ENCODE peak calls at places on chromosome 14, in eight cellular contexts. Y, L, P, A, C, K, J and N are unnamed samples.
A peak's percentile ranks its signal among the peaks of the same experiment; 100 is the strongest.

GRCh38 chr14:58815046-58815701 is 177.4 kb downstream of the DACT1 start:
- DNase-seq in Y (peak; percentile 80), P (no peak), C (no peak), L (no peak), K (no peak), A (peak; percentile 82), J (no peak), N (no peak)

GRCh38 chr14:68471029-68471963 is 321.6 kb downstream of the ZFP36L1 start:
- DNase-seq in A (no peak), P (peak; percentile 66), L (peak; percentile 66), J (no peak), C (peak; percentile 45), K (peak; percentile 47), Y (no peak), N (no peak)

GRCh38 chr14:47675489-47676300 is at the start of gene MDGA2:
- DNase-seq in P (peak; percentile 87), Y (no peak), J (peak; percentile 68), K (no peak), A (no peak), L (no peak), C (peak; percentile 54), N (peak; percentile 34)

GRCh38 chr14:24920265-24921080 is 129.5 kb downstream of the STXBP6 start:
- DNase-seq in P (no peak), Y (no peak), K (no peak), L (no peak), J (no peak), C (no peak), A (no peak), N (no peak)

GRCh38 chr14:22532345-22533056 is 56.5 kb downstream of the DAD1 start:
- DNase-seq in C (no peak), L (no peak), A (peak; percentile 70), J (no peak), K (no peak), Y (peak; percentile 46), P (no peak), N (peak; percentile 0)

GRCh38 chr14:58873228-58873953 is 235.6 kb downstream of the DACT1 start:
- DNase-seq in P (no peak), A (no peak), K (no peak), Y (no peak), L (no peak), J (no peak), C (no peak), N (no peak)

GRCh38 chr14:104306450-104307040 is 168.2 kb downstream of the KIF26A start:
- DNase-seq in P (no peak), C (no peak), A (no peak), J (no peak), K (no peak), L (no peak), Y (no peak), N (no peak)

GRCh38 chr14:61417890-61418455 is 96.6 kb downstream of the PRKCH start:
- DNase-seq in A (no peak), C (no peak), K (no peak), J (no peak), Y (no peak), L (no peak), P (no peak), N (no peak)

GRCh38 chr14:101963052-101963451 is 1.3 kb upstream of the DYNC1H1 start:
- DNase-seq in A (no peak), L (no peak), Y (no peak), K (no peak), J (no peak), P (no peak), C (no peak), N (no peak)

GRCh38 chr14:101962503-101962874 is 1.9 kb upstream of the DYNC1H1 start:
- DNase-seq in P (no peak), A (peak; percentile 88), L (no peak), C (no peak), K (no peak), J (no peak), Y (peak; percentile 85), N (no peak)

GRCh38 chr14:101960225-101960624 is 4.1 kb upstream of the DYNC1H1 start:
- DNase-seq in C (no peak), L (no peak), Y (peak; percentile 32), K (no peak), J (no peak), A (no peak), P (peak; percentile 81), N (peak; percentile 67)

GRCh38 chr14:101961746-101962502 is 2.4 kb upstream of the DYNC1H1 start:
- DNase-seq in L (no peak), K (no peak), C (no peak), Y (no peak), J (no peak), A (no peak), P (no peak), N (no peak)

DNA sequence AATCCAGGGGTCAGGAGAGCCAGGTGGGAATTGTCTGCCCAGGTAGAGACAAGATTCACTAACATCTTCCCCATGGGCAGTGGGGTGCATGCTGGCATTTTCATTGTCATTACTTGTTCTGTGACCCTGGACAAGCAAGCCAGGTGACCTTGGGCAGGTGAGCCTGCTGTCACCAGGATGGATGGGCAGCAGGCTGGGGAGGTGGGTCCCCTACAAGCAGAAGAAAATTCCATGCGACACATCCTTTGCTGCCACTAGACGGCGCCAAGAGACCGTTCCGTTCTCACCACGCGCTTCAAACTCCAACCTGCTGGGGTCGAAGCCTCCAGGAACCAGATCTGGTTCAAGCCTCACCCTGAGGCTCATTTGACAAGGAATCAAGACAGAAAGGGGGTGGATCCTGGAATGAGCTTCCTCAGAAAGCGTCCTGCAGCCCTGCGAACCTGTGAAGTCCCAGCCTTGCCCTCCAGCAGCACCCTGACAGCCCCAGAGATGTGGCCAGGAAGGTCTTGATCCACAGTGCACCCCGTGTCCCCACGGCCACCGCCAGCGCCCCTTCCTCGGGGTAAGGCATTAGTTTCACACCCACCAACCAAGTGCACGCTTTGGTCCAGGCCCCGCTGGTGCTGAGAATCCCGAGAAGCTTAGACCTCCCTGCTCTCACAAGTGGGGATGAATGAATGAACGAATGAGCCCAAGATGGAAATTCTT is 3.2 kb upstream of the DYNC1H1 start:
- DNase-seq in P (peak; percentile 92), C (peak; percentile 81), K (peak; percentile 52), Y (peak; percentile 85), L (peak; percentile 85), J (peak; percentile 76), A (peak; percentile 77), N (peak; percentile 89)
- TF ChIP-seq CTCF in P (peak; percentile 94), C (peak; percentile 93), K (peak; percentile 98), Y (peak; percentile 98), L (peak; percentile 98), J (peak; percentile 91), A (peak; percentile 92), N (peak; percentile 76)

GRCh38 chr14:92460916-92461579 is 52.5 kb upstream of the RIN3 start:
- DNase-seq in J (no peak), L (no peak), A (peak; percentile 87), K (no peak), C (no peak), Y (peak; percentile 58), P (peak; percentile 55), N (peak; percentile 24)
- TF ChIP-seq CTCF in J (no peak), L (no peak), A (no peak), K (no peak), C (no peak), Y (no peak), P (no peak), N (no peak)

GRCh38 chr14:56294125-56294524 is 175.9 kb downstream of the PELI2 start:
- DNase-seq in C (no peak), Y (no peak), A (no peak), P (peak; percentile 56), L (no peak), J (no peak), K (no peak), N (no peak)
- TF ChIP-seq CTCF in C (no peak), Y (no peak), A (no peak), P (peak; percentile 56), L (no peak), J (no peak), K (no peak), N (no peak)

GRCh38 chr14:71486274-71486673 is 446.0 kb upstream of the RGS6 start:
- DNase-seq in C (no peak), A (no peak), P (no peak), L (no peak), K (no peak), J (no peak), Y (peak; percentile 46), N (no peak)

GRCh38 chr14:71485833-71486232 is 446.4 kb upstream of the RGS6 start:
- DNase-seq in K (no peak), A (no peak), J (no peak), L (no peak), P (no peak), C (no peak), Y (peak; percentile 35), N (no peak)

GRCh38 chr14:71483154-71483553 is 449.1 kb upstream of the RGS6 start:
- DNase-seq in K (no peak), A (no peak), P (no peak), J (no peak), C (no peak), L (no peak), Y (no peak), N (no peak)

GRCh38 chr14:71481215-71481614 is 451.0 kb upstream of the RGS6 start:
- DNase-seq in Y (no peak), K (no peak), P (no peak), A (no peak), L (no peak), J (no peak), C (no peak), N (no peak)

DNA sequence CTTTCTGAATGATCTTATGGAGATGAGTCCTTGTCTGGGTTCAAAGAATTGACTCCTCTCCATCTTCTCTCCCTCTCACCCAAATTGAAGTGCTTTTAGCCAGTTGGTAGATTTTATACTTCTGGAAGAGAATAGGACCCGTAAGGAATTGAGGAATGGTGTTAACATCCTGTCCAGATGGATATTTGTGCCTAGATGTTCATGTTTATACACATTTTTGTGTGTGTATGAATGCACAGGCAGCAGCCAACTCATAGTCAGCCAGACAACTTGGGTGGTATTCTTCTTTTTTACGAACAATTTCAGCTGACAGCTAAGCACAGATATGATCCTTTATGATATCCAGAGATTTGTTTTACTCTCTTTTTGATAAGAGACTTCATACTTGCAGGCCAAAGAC is 449.5 kb upstream of the RGS6 start:
- DNase-seq in C (no peak), K (no peak), Y (peak; percentile 72), J (no peak), L (no peak), P (no peak), A (peak; percentile 65), N (no peak)
- TF ChIP-seq CTCF in C (no peak), K (no peak), Y (no peak), J (no peak), L (no peak), P (no peak), A (no peak), N (no peak)